ENCODE peak calls at places on chromosomes 4 and X, in four cellular contexts. S, F, G and T are unnamed samples.

GRCh38 chr4:7043521-7044414 is 596 bp downstream of the TADA2B start:
- DNase-seq in S (peak), F (no peak), G (no peak), T (peak)

GRCh38 chrX:74248889-74249288 is 55.1 kb upstream of the ZCCHC13 start:
- DNase-seq in S (no peak), F (no peak), G (no peak), T (peak)

GRCh38 chr4:148857234-148857972 is 415.2 kb upstream of the NR3C2 start:
- DNase-seq in S (no peak), F (peak), G (no peak), T (no peak)

GRCh38 chrX:9646471-9647038 is 119.1 kb downstream of the GPR143 start:
- DNase-seq in S (no peak), F (no peak), G (no peak), T (no peak)

GRCh38 chr4:3206439-3207100 is 42.4 kb upstream of the MSANTD1 start:
- DNase-seq in S (no peak), F (no peak), G (no peak), T (no peak)

GRCh38 chr4:53816561-53816960 is 225.3 kb upstream of the LNX1 start:
- DNase-seq in S (no peak), F (peak), G (no peak), T (no peak)

GRCh38 chrX:30156880-30157560 is 58.3 kb upstream of the MAGEB2 start:
- DNase-seq in S (no peak), F (no peak), G (no peak), T (no peak)

GRCh38 chr4:102321260-102321991 is 23.9 kb downstream of the SLC39A8 start:
- DNase-seq in S (no peak), F (no peak), G (no peak), T (peak)

GRCh38 chr4:112287258-112287873 is 1.7 kb upstream of the TIFA start:
- DNase-seq in S (no peak), F (no peak), G (no peak), T (no peak)

GRCh38 chr4:64495948-64496347 is 86.7 kb upstream of the TECRL start:
- DNase-seq in S (no peak), F (no peak), G (no peak), T (no peak)

GRCh38 chrX:8868070-8868795 is 67.0 kb upstream of the FAM9A start:
- DNase-seq in S (no peak), F (peak), G (no peak), T (peak)

GRCh38 chrX:29295987-29296680 is 708.9 kb downstream of the IL1RAPL1 start:
- DNase-seq in S (no peak), F (no peak), G (no peak), T (peak)

GRCh38 chr4:6115746-6116586 is 84.4 kb downstream of the JAKMIP1 start:
- DNase-seq in S (no peak), F (no peak), G (no peak), T (no peak)

GRCh38 chr4:141047228-141047884 is 85.9 kb downstream of the RNF150 start:
- DNase-seq in S (no peak), F (no peak), G (no peak), T (peak)

GRCh38 chrX:11664211-11664888 is 1.4 kb downstream of the ARHGAP6 start:
- DNase-seq in S (no peak), F (peak), G (no peak), T (peak)

GRCh38 chr4:24477919-24478318 is 106.4 kb downstream of the DHX15 start:
- DNase-seq in S (no peak), F (peak), G (peak), T (peak)

GRCh38 chr4:6109842-6110560 is 90.3 kb downstream of the JAKMIP1 start:
- DNase-seq in S (no peak), F (no peak), G (no peak), T (no peak)

GRCh38 chr4:96149911-96150310 is 310.0 kb downstream of the PDHA2 start:
- DNase-seq in S (no peak), F (no peak), G (no peak), T (no peak)

GRCh38 chr4:142126890-142127497 is 490.6 kb downstream of the IL15 start:
- DNase-seq in S (no peak), F (peak), G (peak), T (peak)

GRCh38 chr4:157421365-157421764 is 200.8 kb downstream of the GRIA2 start:
- DNase-seq in S (no peak), F (no peak), G (no peak), T (no peak)

GRCh38 chr4:98203406-98204235 is 57.6 kb upstream of the RAP1GDS1 start:
- DNase-seq in S (no peak), F (no peak), G (no peak), T (no peak)

GRCh38 chr4:152436384-152436783 is 99.5 kb downstream of the FBXW7 start:
- DNase-seq in S (no peak), F (no peak), G (no peak), T (no peak)

GRCh38 chr4:2800691-2801596 is 8.1 kb downstream of the SH3BP2 start:
- DNase-seq in S (peak), F (peak), G (no peak), T (peak)

GRCh38 chr4:120830204-120830603 is 92.3 kb downstream of the PRDM5 start:
- DNase-seq in S (no peak), F (peak), G (no peak), T (no peak)

GRCh38 chrX:68710870-68711576 is 63.6 kb downstream of the STARD8 start:
- DNase-seq in S (no peak), F (peak), G (no peak), T (peak)

GRCh38 chr4:998096-998691 is 5.0 kb upstream of the SLC26A1 start:
- DNase-seq in S (no peak), F (no peak), G (no peak), T (no peak)

GRCh38 chr4:104491396-104491821 is 3.3 kb downstream of the CXXC4 start:
- DNase-seq in S (peak), F (peak), G (no peak), T (peak)

GRCh38 chrX:49187028-49187394 is 838 bp upstream of the PRICKLE3 start:
- DNase-seq in S (no peak), F (no peak), G (no peak), T (no peak)

GRCh38 chrX:40155617-40156471 is 58.1 kb upstream of the BCOR start:
- DNase-seq in S (no peak), F (peak), G (no peak), T (peak)

GRCh38 chrX:154490021-154490413 is 412 bp downstream of the SLC10A3 start:
- DNase-seq in S (peak), F (peak), G (no peak), T (peak)

GRCh38 chrX:69025802-69026301 is 139.4 kb downstream of the PJA1 start:
- DNase-seq in S (no peak), F (peak), G (no peak), T (peak)

GRCh38 chr4:142845293-142846070 is 619 bp downstream of the INPP4B start:
- DNase-seq in S (peak), F (peak), G (no peak), T (peak)

GRCh38 chrX:40327085-40327484 is 229.3 kb upstream of the BCOR start:
- DNase-seq in S (no peak), F (no peak), G (no peak), T (no peak)